ENCODE peak calls at places on chromosomes 11 and 22, in eight cellular contexts. A is endothelial cell of umbilical vein, Z is tibial nerve, B is brain microvascular endothelial cell, T is MM.1S, G is fibroblast of pulmonary artery, I is transverse colon, F is upper lobe of left lung. L is an unnamed sample.

GRCh38 chr11:11425806-11426205 is 72.8 kb upstream of the CSNK2A3 start:
- DNase-seq in A (no peak), Z (no peak), B (no peak), T (no peak), G (no peak), I (no peak), F (no peak), L (no peak)

GRCh38 chr11:133520707-133521106 is 11.6 kb downstream of the OPCML start:
- DNase-seq in A (no peak), Z (no peak), B (no peak), T (no peak), G (no peak), I (no peak), F (no peak), L (no peak)

GRCh38 chr11:35487532-35488078 is 37.8 kb downstream of the PAMR1 start:
- DNase-seq in A (peak), Z (peak), B (peak), T (no peak), G (peak), I (no peak), F (no peak), L (peak)

GRCh38 chr11:2587132-2587930 is 112.5 kb downstream of the KCNQ1OT1 start:
- DNase-seq in A (no peak), Z (peak), B (no peak), T (no peak), G (no peak), I (peak), F (peak), L (no peak)

GRCh38 chr11:72008728-72009127 is 10.0 kb downstream of the IL18BP start:
- DNase-seq in A (no peak), Z (no peak), B (no peak), T (no peak), G (no peak), I (no peak), F (no peak), L (no peak)

GRCh38 chr11:3995949-3996554 is 98.5 kb upstream of the RRM1 start:
- DNase-seq in A (peak), Z (no peak), B (peak), T (no peak), G (peak), I (no peak), F (no peak), L (no peak)

GRCh38 chr11:128190312-128190711 is 397.0 kb downstream of the ETS1 start:
- DNase-seq in A (no peak), Z (no peak), B (no peak), T (no peak), G (no peak), I (no peak), F (no peak), L (no peak)

GRCh38 chr22:21642584-21643448 is 714 bp downstream of the SDF2L1 start:
- DNase-seq in A (peak), Z (no peak), B (peak), T (peak), G (peak), I (peak), F (peak), L (no peak)

GRCh38 chr11:119573858-119574257 is 150.9 kb upstream of the THY1 start:
- DNase-seq in A (no peak), Z (no peak), B (no peak), T (no peak), G (no peak), I (no peak), F (no peak), L (no peak)

GRCh38 chr11:10784229-10785145 is 24.2 kb downstream of the EIF4G2 start:
- DNase-seq in A (peak), Z (no peak), B (no peak), T (no peak), G (peak), I (no peak), F (no peak), L (no peak)

GRCh38 chr11:558503-558902 is 2.0 kb downstream of the LMNTD2 start:
- DNase-seq in A (no peak), Z (no peak), B (no peak), T (no peak), G (no peak), I (no peak), F (no peak), L (no peak)

GRCh38 chr11:89381094-89381493 is 110.1 kb downstream of the NOX4 start:
- DNase-seq in A (peak), Z (no peak), B (peak), T (no peak), G (peak), I (no peak), F (no peak), L (peak)

GRCh38 chr11:110833033-110833484 is 120.8 kb upstream of the ARHGAP20 start:
- DNase-seq in A (peak), Z (no peak), B (no peak), T (no peak), G (peak), I (no peak), F (no peak), L (no peak)

GRCh38 chr11:116691779-116692178 is 81.0 kb downstream of the BUD13 start:
- DNase-seq in A (peak), Z (peak), B (peak), T (peak), G (peak), I (peak), F (peak), L (no peak)

GRCh38 chr11:120272303-120272702 is 32.4 kb downstream of the POU2F3 start:
- DNase-seq in A (peak), Z (no peak), B (peak), T (no peak), G (peak), I (no peak), F (no peak), L (no peak)

GRCh38 chr11:2108675-2109481 is 30.3 kb downstream of the IGF2 start:
- DNase-seq in A (no peak), Z (no peak), B (no peak), T (no peak), G (no peak), I (no peak), F (no peak), L (no peak)

GRCh38 chr11:92240946-92241345 is 16.3 kb downstream of the FAT3 start:
- DNase-seq in A (no peak), Z (no peak), B (no peak), T (no peak), G (no peak), I (no peak), F (no peak), L (no peak)

GRCh38 chr22:43892183-43892894 is 526 bp upstream of the PNPLA5 start:
- DNase-seq in A (no peak), Z (no peak), B (no peak), T (no peak), G (no peak), I (no peak), F (no peak), L (no peak)

GRCh38 chr22:28053871-28054621 is 135.0 kb upstream of the PITPNB start:
- DNase-seq in A (peak), Z (no peak), B (no peak), T (no peak), G (no peak), I (no peak), F (no peak), L (no peak)

GRCh38 chr11:2625183-2625582 is 74.6 kb downstream of the KCNQ1OT1 start:
- DNase-seq in A (no peak), Z (no peak), B (no peak), T (no peak), G (no peak), I (no peak), F (no peak), L (no peak)

GRCh38 chr22:46363611-46364321 is 28.3 kb downstream of the TRMU start:
- DNase-seq in A (no peak), Z (no peak), B (no peak), T (no peak), G (no peak), I (no peak), F (no peak), L (no peak)

GRCh38 chr11:62539238-62539925 is 7.2 kb downstream of the AHNAK start:
- DNase-seq in A (peak), Z (no peak), B (peak), T (no peak), G (peak), I (peak), F (peak), L (peak)

GRCh38 chr11:133504906-133505305 is 27.4 kb downstream of the OPCML start:
- DNase-seq in A (no peak), Z (no peak), B (no peak), T (no peak), G (no peak), I (no peak), F (no peak), L (no peak)

GRCh38 chr11:65487467-65488272 is 11.2 kb upstream of the MALAT1 start:
- DNase-seq in A (peak), Z (peak), B (peak), T (peak), G (peak), I (peak), F (peak), L (peak)
- H3K4me3 ChIP-seq in A (no peak), Z (no peak), B (peak), T (peak), G (peak), I (no peak), F (no peak), L (peak)

GRCh38 chr11:113771964-113772363 is 1.5 kb downstream of the ZW10 start:
- DNase-seq in A (no peak), Z (no peak), B (no peak), T (no peak), G (no peak), I (no peak), F (no peak), L (no peak)
- H3K4me3 ChIP-seq in A (no peak), Z (no peak), B (no peak), T (no peak), G (peak), I (no peak), F (peak), L (peak)

GRCh38 chr11:42960521-42961088 is 351.2 kb upstream of the API5 start:
- DNase-seq in A (no peak), Z (no peak), B (no peak), T (no peak), G (no peak), I (no peak), F (no peak), L (no peak)
- H3K4me3 ChIP-seq in A (no peak), Z (no peak), B (no peak), T (no peak), G (no peak), I (no peak), F (no peak), L (no peak)

GRCh38 chr11:118304809-118305248 is 299 bp downstream of the CD3E start:
- DNase-seq in A (no peak), Z (no peak), B (no peak), T (no peak), G (no peak), I (no peak), F (no peak), L (no peak)
- H3K4me3 ChIP-seq in A (no peak), Z (peak), B (no peak), T (no peak), G (no peak), I (no peak), F (peak), L (no peak)

GRCh38 chr11:14643697-14644395 is at the start of gene PDE3B:
- DNase-seq in A (peak), Z (peak), B (peak), T (peak), G (peak), I (peak), F (peak), L (no peak)
- H3K4me3 ChIP-seq in A (peak), Z (peak), B (peak), T (peak), G (peak), I (peak), F (peak), L (peak)